ENCODE peak calls at places on chromosomes 6 and 20, in six cellular contexts. Z, W, G, S, J and Q are unnamed samples.

GRCh38 chr6:156971153-156971882 is 194.1 kb downstream of the ARID1B start:
- DNase-seq in G (no peak), Z (no peak), J (no peak), S (no peak), W (no peak), Q (no peak)

GRCh38 chr20:48769111-48769879 is 58.5 kb downstream of the PREX1 start:
- DNase-seq in G (no peak), Z (no peak), S (no peak), J (no peak), W (no peak), Q (no peak)

GRCh38 chr20:44642203-44643153 is 9.0 kb downstream of the ADA start:
- DNase-seq in S (peak; percentile 89), J (peak; percentile 75), Z (peak; percentile 43), W (peak; percentile 86), G (peak; percentile 79), Q (peak; percentile 66)

GRCh38 chr6:164097557-164098398 is 683.3 kb downstream of the QKI start:
- DNase-seq in Z (no peak), W (no peak), S (peak; percentile 94), J (no peak), G (no peak), Q (peak; percentile 23)

GRCh38 chr6:17268114-17268513 is 13.0 kb upstream of the RBM24 start:
- DNase-seq in J (no peak), G (no peak), W (no peak), S (no peak), Z (no peak), Q (no peak)

GRCh38 chr20:62578294-62578897 is 63.9 kb upstream of the SLCO4A1 start:
- DNase-seq in Z (no peak), S (no peak), J (no peak), W (no peak), G (no peak), Q (no peak)

GRCh38 chr6:16639689-16640480 is 121.4 kb downstream of the ATXN1 start:
- DNase-seq in S (peak; percentile 68), W (no peak), J (no peak), Z (no peak), G (no peak), Q (no peak)

GRCh38 chr6:50147371-50147770 is 97.6 kb upstream of the DEFB112 start:
- DNase-seq in S (no peak), G (no peak), Z (no peak), J (no peak), W (no peak), Q (no peak)

GRCh38 chr6:31958741-31959739 is at the start of the genes NELFE and SKIC2:
- DNase-seq in Z (peak; percentile 98), G (peak; percentile 99), S (peak; percentile 98), W (peak; percentile 98), J (peak; percentile 99), Q (peak; percentile 100)

GRCh38 chr6:143176090-143177021 is 115.7 kb downstream of the AIG1 start:
- DNase-seq in S (no peak), J (no peak), W (no peak), Z (no peak), G (no peak), Q (no peak)

GRCh38 chr6:124008689-124009371 is 205.2 kb downstream of the NKAIN2 start:
- DNase-seq in W (no peak), G (no peak), S (no peak), Z (no peak), J (no peak), Q (no peak)

GRCh38 chr20:31602779-31603441 is 2.2 kb upstream of the ID1 start:
- DNase-seq in S (peak; percentile 44), J (no peak), G (no peak), W (no peak), Z (no peak), Q (no peak)

GRCh38 chr6:140344149-140344913 is 969.9 kb upstream of the CITED2 start:
- DNase-seq in S (peak; percentile 70), J (no peak), G (no peak), W (no peak), Z (no peak), Q (no peak)

GRCh38 chr6:20370393-20370792 is 31.3 kb upstream of the E2F3 start:
- DNase-seq in S (no peak), W (no peak), G (no peak), Z (no peak), J (no peak), Q (no peak)

GRCh38 chr6:98644063-98644462 is 190.3 kb upstream of the POU3F2 start:
- DNase-seq in Z (no peak), S (no peak), G (no peak), J (no peak), W (no peak), Q (no peak)

GRCh38 chr6:125546827-125547226 is 202.6 kb upstream of the HEY2 start:
- DNase-seq in J (no peak), S (no peak), G (no peak), W (no peak), Z (no peak), Q (no peak)

GRCh38 chr6:55836945-55837344 is 38.4 kb downstream of the BMP5 start:
- DNase-seq in S (no peak), Z (no peak), W (no peak), J (no peak), G (no peak), Q (no peak)

GRCh38 chr6:67896476-67896875 is 738.6 kb upstream of the ADGRB3 start:
- DNase-seq in Z (no peak), S (no peak), G (no peak), J (no peak), W (no peak), Q (no peak)

GRCh38 chr20:50690562-50690978 is 772 bp downstream of the RIPOR3 start:
- DNase-seq in G (no peak), J (no peak), S (no peak), W (no peak), Z (no peak), Q (no peak)

GRCh38 chr6:39199976-39200375 is 29.3 kb downstream of the KCNK5 start:
- DNase-seq in Z (no peak), W (no peak), G (no peak), S (no peak), J (no peak), Q (no peak)
- TF ChIP-seq POLR2A in Z (no peak), W (no peak), G (no peak), S (no peak), J (no peak), Q (no peak)

DNA sequence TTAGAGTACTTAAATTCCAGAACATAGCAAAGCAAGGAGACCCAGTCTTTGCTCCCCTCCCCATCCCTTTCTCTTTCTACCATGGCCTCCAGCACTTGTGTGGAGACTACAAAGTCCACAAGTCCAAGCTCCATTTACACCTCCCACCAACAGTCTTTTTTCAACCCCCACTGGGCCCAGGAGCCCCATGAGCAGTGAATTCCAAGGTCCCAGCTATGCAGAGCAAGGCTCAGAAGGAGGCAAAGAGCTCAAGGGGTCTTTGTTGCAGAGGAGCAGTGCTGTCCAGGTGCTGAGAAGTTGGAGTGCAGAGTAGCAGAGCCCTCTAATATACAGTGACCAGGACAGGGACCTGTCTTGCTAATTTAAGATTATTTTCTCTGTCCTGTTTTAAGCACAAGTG is 9.0 kb downstream of the PAK5 start:
- DNase-seq in S (no peak), G (no peak), Z (no peak), W (no peak), J (no peak), Q (no peak)
- TF ChIP-seq POLR2A in S (no peak), G (no peak), Z (no peak), W (no peak), J (no peak), Q (no peak)

GRCh38 chr20:36569847-36570429 is 3.5 kb upstream of the TGIF2 start:
- DNase-seq in S (no peak), G (no peak), J (no peak), Z (no peak), W (no peak), Q (no peak)

GRCh38 chr20:36573103-36573797 is at the start of gene TGIF2:
- DNase-seq in W (peak; percentile 86), Z (peak; percentile 79), J (peak; percentile 88), G (peak; percentile 91), S (peak; percentile 84), Q (peak; percentile 88)

GRCh38 chr20:36573798-36574277 is 441 bp downstream of the TGIF2 start:
- DNase-seq in Z (peak; percentile 35), J (peak; percentile 44), G (no peak), W (no peak), S (peak; percentile 29), Q (no peak)

GRCh38 chr20:36572701-36573102 is 695 bp upstream of the TGIF2 start:
- DNase-seq in Z (no peak), S (no peak), W (peak; percentile 51), J (no peak), G (no peak), Q (no peak)

DNA sequence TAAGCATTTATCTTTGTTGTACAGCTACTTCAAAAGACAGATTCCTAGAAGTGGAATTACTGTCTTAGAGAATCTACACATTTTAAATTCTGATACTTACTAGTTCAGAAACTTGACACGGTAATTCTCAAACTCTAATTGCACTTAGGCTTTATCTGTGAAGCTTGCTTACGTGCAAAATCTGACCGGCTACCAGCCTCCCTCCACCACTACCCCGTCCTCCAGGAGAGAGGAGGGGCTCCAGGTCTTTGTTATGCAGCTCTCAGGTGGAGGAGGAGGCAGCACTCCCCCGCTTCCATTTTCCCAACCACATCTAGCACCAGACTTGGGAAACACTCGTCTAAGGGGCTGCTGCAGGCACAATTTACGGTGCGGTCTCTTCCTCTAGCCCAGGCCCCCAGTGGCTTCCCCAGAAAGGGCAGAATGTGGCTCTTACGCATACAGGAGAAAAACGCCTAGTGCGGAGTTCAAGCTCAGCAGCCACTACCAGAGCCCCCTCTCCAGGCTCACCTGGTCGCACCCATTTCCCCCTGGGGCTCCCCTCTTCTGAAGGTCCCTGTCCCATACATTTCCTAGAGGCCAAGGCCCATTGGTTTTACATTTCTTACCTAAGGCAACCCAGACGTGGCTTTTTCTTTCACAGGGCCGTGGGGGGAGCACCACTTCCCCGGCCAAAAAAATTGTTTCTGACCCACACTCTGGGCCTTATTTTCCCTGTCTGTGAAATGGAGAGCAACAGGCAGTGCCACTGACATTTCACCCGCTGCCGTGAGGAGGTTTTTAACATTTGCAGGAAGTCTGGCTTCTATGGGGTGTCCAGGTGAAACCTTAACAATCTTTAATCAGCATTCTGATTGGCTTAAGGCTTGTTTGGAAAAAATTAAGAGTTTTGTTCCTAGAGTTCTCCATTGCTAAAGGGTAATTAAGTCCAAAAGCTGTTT is 1.6 kb upstream of the TGIF2 start:
- DNase-seq in J (no peak), G (no peak), Z (no peak), S (no peak), W (no peak), Q (no peak)
- TF ChIP-seq POLR2A in J (no peak), G (no peak), Z (no peak), S (no peak), W (no peak), Q (no peak)

DNA sequence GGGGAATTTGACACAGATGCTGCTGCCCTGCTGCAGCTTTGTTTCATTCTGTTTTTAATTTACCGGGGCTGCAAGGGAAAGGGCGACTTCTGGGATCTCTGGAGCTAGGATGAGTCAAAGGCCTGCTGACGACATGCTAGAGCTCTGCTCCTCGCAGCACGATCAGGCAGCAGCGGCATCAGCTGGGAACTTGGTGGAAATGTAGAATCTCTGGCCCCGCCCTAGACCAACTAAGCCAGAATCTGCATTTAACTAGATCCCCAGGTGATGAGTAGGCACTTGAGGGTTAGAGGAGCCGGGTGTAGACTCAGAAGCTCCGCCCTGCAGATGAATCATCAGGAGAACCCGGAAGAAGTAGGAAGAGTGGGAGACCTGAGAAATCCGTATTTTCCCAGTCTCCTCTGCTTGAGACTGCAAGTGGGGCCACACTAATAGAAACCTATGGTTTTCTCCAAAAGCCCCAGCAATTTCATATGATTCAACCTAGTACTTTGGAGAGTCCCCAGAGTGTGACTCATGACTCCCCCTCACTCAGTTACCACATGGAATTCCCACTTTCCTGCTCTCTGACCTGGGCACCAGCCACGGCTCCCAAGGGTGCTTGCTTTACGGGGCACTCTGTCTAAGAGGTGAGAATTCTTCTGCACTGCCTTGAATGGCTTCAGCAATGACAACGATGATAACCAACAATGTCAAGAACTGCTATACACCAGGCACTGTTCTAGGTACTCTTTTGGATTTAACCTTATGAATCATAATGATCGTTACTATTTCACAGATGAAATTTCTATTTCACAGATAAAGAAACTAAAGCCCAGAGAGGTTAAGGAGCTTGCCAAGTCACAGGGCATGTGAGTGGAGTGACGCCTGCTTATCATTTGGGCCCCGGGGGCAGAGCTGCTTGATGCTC is 18.1 kb downstream of the TUBB2B start:
- DNase-seq in S (no peak), G (no peak), J (peak; percentile 61), Z (peak; percentile 44), W (peak; percentile 36), Q (no peak)
- TF ChIP-seq POLR2A in S (no peak), G (no peak), J (no peak), Z (no peak), W (no peak), Q (no peak)